ENCODE peak calls at places on chromosomes 13 and 19, in five cellular contexts. One of them, this sample, is unnamed.

GRCh38 chr19:47813995-47814328 is 7.8 kb upstream of the CRX start:
- DNase-seq in neural crest cell: no peak
- DNase-seq in stimulated activated CD4-positive, alpha-beta T cell treated with anti-CD3 and anti-CD28 coated beads, Interleukin-1b, Interleukin-23, amount 100 ng/mL, for 24 hours: no peak
- DNase-seq in kidney glomerular epithelial cell: no peak
- DNase-seq in amniotic stem cell: no peak
- DNase-seq in this sample: no peak

GRCh38 chr13:92739306-92739818 is 487.2 kb upstream of the GPC6 start:
- DNase-seq in neural crest cell: no peak
- DNase-seq in kidney glomerular epithelial cell: no peak
- DNase-seq in stimulated activated CD4-positive, alpha-beta T cell treated with anti-CD3 and anti-CD28 coated beads, Interleukin-1b, Interleukin-23, amount 100 ng/mL, for 24 hours: no peak
- DNase-seq in amniotic stem cell: no peak
- DNase-seq in this sample: no peak

GRCh38 chr13:29511980-29512379 is 83.5 kb downstream of the SLC7A1 start:
- DNase-seq in neural crest cell: no peak
- DNase-seq in stimulated activated CD4-positive, alpha-beta T cell treated with anti-CD3 and anti-CD28 coated beads, Interleukin-1b, Interleukin-23, amount 100 ng/mL, for 24 hours: no peak
- DNase-seq in amniotic stem cell: no peak
- DNase-seq in kidney glomerular epithelial cell: no peak
- DNase-seq in this sample: no peak

GRCh38 chr13:33147832-33148231 is 131.6 kb downstream of the KL start:
- DNase-seq in kidney glomerular epithelial cell: no peak
- DNase-seq in neural crest cell: no peak
- DNase-seq in stimulated activated CD4-positive, alpha-beta T cell treated with anti-CD3 and anti-CD28 coated beads, Interleukin-1b, Interleukin-23, amount 100 ng/mL, for 24 hours: no peak
- DNase-seq in amniotic stem cell: no peak
- DNase-seq in this sample: no peak

GRCh38 chr19:14509382-14509781 is 8.8 kb downstream of the DNAJB1 start:
- DNase-seq in stimulated activated CD4-positive, alpha-beta T cell treated with anti-CD3 and anti-CD28 coated beads, Interleukin-1b, Interleukin-23, amount 100 ng/mL, for 24 hours: no peak
- DNase-seq in kidney glomerular epithelial cell: no peak
- DNase-seq in amniotic stem cell: no peak
- DNase-seq in neural crest cell: no peak
- DNase-seq in this sample: no peak

GRCh38 chr19:5144545-5145179 is 175.7 kb downstream of the KDM4B start:
- DNase-seq in stimulated activated CD4-positive, alpha-beta T cell treated with anti-CD3 and anti-CD28 coated beads, Interleukin-1b, Interleukin-23, amount 100 ng/mL, for 24 hours: no peak
- DNase-seq in kidney glomerular epithelial cell: no peak
- DNase-seq in neural crest cell: no peak
- DNase-seq in amniotic stem cell: no peak
- DNase-seq in this sample: no peak

GRCh38 chr19:30011051-30011578 is 69.1 kb downstream of the URI1 start:
- DNase-seq in amniotic stem cell: no peak
- DNase-seq in stimulated activated CD4-positive, alpha-beta T cell treated with anti-CD3 and anti-CD28 coated beads, Interleukin-1b, Interleukin-23, amount 100 ng/mL, for 24 hours: no peak
- DNase-seq in neural crest cell: no peak
- DNase-seq in kidney glomerular epithelial cell: no peak
- DNase-seq in this sample: no peak

GRCh38 chr13:77375554-77375953 is 48.7 kb upstream of the MYCBP2 start:
- DNase-seq in kidney glomerular epithelial cell: peak; percentile 6
- DNase-seq in amniotic stem cell: no peak
- DNase-seq in stimulated activated CD4-positive, alpha-beta T cell treated with anti-CD3 and anti-CD28 coated beads, Interleukin-1b, Interleukin-23, amount 100 ng/mL, for 24 hours: no peak
- DNase-seq in neural crest cell: no peak
- DNase-seq in this sample: no peak

GRCh38 chr13:30681489-30682242 is 53.7 kb upstream of the ALOX5AP start:
- DNase-seq in stimulated activated CD4-positive, alpha-beta T cell treated with anti-CD3 and anti-CD28 coated beads, Interleukin-1b, Interleukin-23, amount 100 ng/mL, for 24 hours: no peak
- DNase-seq in kidney glomerular epithelial cell: no peak
- DNase-seq in amniotic stem cell: no peak
- DNase-seq in neural crest cell: no peak
- DNase-seq in this sample: no peak

GRCh38 chr13:73945871-73946270 is 188.3 kb downstream of the KLF12 start:
- DNase-seq in stimulated activated CD4-positive, alpha-beta T cell treated with anti-CD3 and anti-CD28 coated beads, Interleukin-1b, Interleukin-23, amount 100 ng/mL, for 24 hours: no peak
- DNase-seq in kidney glomerular epithelial cell: no peak
- DNase-seq in amniotic stem cell: no peak
- DNase-seq in neural crest cell: no peak
- DNase-seq in this sample: no peak

GRCh38 chr13:26052136-26052736 is 420 bp upstream of the SHISA2 start:
- DNase-seq in kidney glomerular epithelial cell: no peak
- DNase-seq in stimulated activated CD4-positive, alpha-beta T cell treated with anti-CD3 and anti-CD28 coated beads, Interleukin-1b, Interleukin-23, amount 100 ng/mL, for 24 hours: no peak
- DNase-seq in neural crest cell: no peak
- DNase-seq in amniotic stem cell: no peak
- DNase-seq in this sample: peak; percentile 75

GRCh38 chr13:55554741-55555140 is 1586.0 kb upstream of the PRR20A start:
- DNase-seq in amniotic stem cell: no peak
- DNase-seq in neural crest cell: no peak
- DNase-seq in kidney glomerular epithelial cell: no peak
- DNase-seq in stimulated activated CD4-positive, alpha-beta T cell treated with anti-CD3 and anti-CD28 coated beads, Interleukin-1b, Interleukin-23, amount 100 ng/mL, for 24 hours: no peak
- DNase-seq in this sample: no peak

GRCh38 chr19:2338055-2338615 is 9.7 kb downstream of the SPPL2B start:
- DNase-seq in neural crest cell: no peak
- DNase-seq in amniotic stem cell: no peak
- DNase-seq in kidney glomerular epithelial cell: no peak
- DNase-seq in stimulated activated CD4-positive, alpha-beta T cell treated with anti-CD3 and anti-CD28 coated beads, Interleukin-1b, Interleukin-23, amount 100 ng/mL, for 24 hours: no peak
- DNase-seq in this sample: no peak

GRCh38 chr13:24135674-24136300 is 24.7 kb upstream of the SPATA13 start:
- DNase-seq in amniotic stem cell: no peak
- DNase-seq in kidney glomerular epithelial cell: peak; percentile 45
- DNase-seq in stimulated activated CD4-positive, alpha-beta T cell treated with anti-CD3 and anti-CD28 coated beads, Interleukin-1b, Interleukin-23, amount 100 ng/mL, for 24 hours: no peak
- DNase-seq in neural crest cell: no peak
- DNase-seq in this sample: no peak

GRCh38 chr19:40348961-40349507 is 539 bp downstream of the PLD3 start:
- DNase-seq in stimulated activated CD4-positive, alpha-beta T cell treated with anti-CD3 and anti-CD28 coated beads, Interleukin-1b, Interleukin-23, amount 100 ng/mL, for 24 hours: no peak
- DNase-seq in amniotic stem cell: no peak
- DNase-seq in kidney glomerular epithelial cell: no peak
- DNase-seq in neural crest cell: no peak
- DNase-seq in this sample: no peak

GRCh38 chr13:23330356-23330755 is 103.1 kb downstream of the SACS start:
- DNase-seq in kidney glomerular epithelial cell: no peak
- DNase-seq in amniotic stem cell: no peak
- DNase-seq in stimulated activated CD4-positive, alpha-beta T cell treated with anti-CD3 and anti-CD28 coated beads, Interleukin-1b, Interleukin-23, amount 100 ng/mL, for 24 hours: no peak
- DNase-seq in neural crest cell: no peak
- DNase-seq in this sample: no peak

GRCh38 chr13:76383671-76384461 is 502.3 kb downstream of the KCTD12 start:
- DNase-seq in stimulated activated CD4-positive, alpha-beta T cell treated with anti-CD3 and anti-CD28 coated beads, Interleukin-1b, Interleukin-23, amount 100 ng/mL, for 24 hours: no peak
- DNase-seq in kidney glomerular epithelial cell: peak; percentile 84
- DNase-seq in amniotic stem cell: peak; percentile 58
- DNase-seq in neural crest cell: no peak
- DNase-seq in this sample: no peak

GRCh38 chr13:29817604-29818378 is 32.6 kb downstream of the UBL3 start:
- DNase-seq in kidney glomerular epithelial cell: no peak
- DNase-seq in amniotic stem cell: no peak
- DNase-seq in stimulated activated CD4-positive, alpha-beta T cell treated with anti-CD3 and anti-CD28 coated beads, Interleukin-1b, Interleukin-23, amount 100 ng/mL, for 24 hours: no peak
- DNase-seq in neural crest cell: no peak
- DNase-seq in this sample: no peak

GRCh38 chr13:26561636-26562537 is 4.4 kb downstream of the WASF3 start:
- DNase-seq in kidney glomerular epithelial cell: peak; percentile 24
- DNase-seq in neural crest cell: peak; percentile 20
- DNase-seq in amniotic stem cell: no peak
- DNase-seq in stimulated activated CD4-positive, alpha-beta T cell treated with anti-CD3 and anti-CD28 coated beads, Interleukin-1b, Interleukin-23, amount 100 ng/mL, for 24 hours: no peak
- DNase-seq in this sample: no peak

This sample was measured in H1.